ENCODE peak calls at places on chromosome 12, in eight cellular contexts. D is lung; N is K562; X is pancreas; A is CD8-positive, alpha-beta T cell; I is ovary; L is esophagus muscularis mucosa; S is transverse colon. T is an unnamed sample.

GRCh38 chr12:111448831-111449790 is 43.4 kb downstream of the SH2B3 start:
- DNase-seq in X (no peak), L (peak; percentile 66), D (no peak), S (no peak), I (no peak), A (no peak), N (no peak), T (no peak)

GRCh38 chr12:114384746-114385145 is 21.2 kb downstream of the TBX5 start:
- DNase-seq in X (no peak), I (no peak), N (no peak), A (no peak), L (no peak), S (no peak), D (no peak), T (no peak)

GRCh38 chr12:11719678-11720099 is 70.2 kb downstream of the ETV6 start:
- DNase-seq in L (no peak), I (no peak), S (peak; percentile 39), A (no peak), N (no peak), D (peak; percentile 50), X (no peak), T (peak; percentile 71)

GRCh38 chr12:71799105-71799504 is 40.5 kb upstream of the TBC1D15 start:
- DNase-seq in S (no peak), N (no peak), L (no peak), A (no peak), I (no peak), X (no peak), D (no peak), T (no peak)

GRCh38 chr12:59650594-59651229 is 54.9 kb downstream of the SLC16A7 start:
- DNase-seq in I (no peak), A (no peak), D (no peak), X (no peak), L (no peak), S (no peak), N (no peak), T (no peak)

GRCh38 chr12:53287741-53288216 is 7.6 kb upstream of the PFDN5 start:
- DNase-seq in N (peak; percentile 70), L (no peak), A (peak; percentile 75), D (peak; percentile 64), I (peak; percentile 60), X (no peak), S (peak; percentile 79), T (peak; percentile 68)

GRCh38 chr12:45130881-45131281 is 80.0 kb upstream of the DBX2 start:
- DNase-seq in S (peak; percentile 11), L (no peak), N (peak; percentile 45), X (no peak), I (peak; percentile 16), A (no peak), D (no peak), T (peak; percentile 46)

GRCh38 chr12:5665615-5666014 is 233.7 kb downstream of the NTF3 start:
- DNase-seq in X (no peak), D (no peak), S (no peak), A (no peak), N (no peak), L (no peak), I (no peak), T (no peak)

GRCh38 chr12:31238764-31239387 is 87.1 kb downstream of the SINHCAF start:
- DNase-seq in A (no peak), I (peak; percentile 37), X (peak; percentile 47), L (peak; percentile 92), S (peak; percentile 66), N (peak; percentile 59), D (peak; percentile 63), T (peak; percentile 69)

GRCh38 chr12:63292476-63293228 is 141.7 kb upstream of the AVPR1A start:
- DNase-seq in L (no peak), X (no peak), I (no peak), S (no peak), A (no peak), D (no peak), N (no peak), T (no peak)

GRCh38 chr12:75977590-75977951 is 54.0 kb downstream of the PHLDA1 start:
- DNase-seq in N (no peak), I (no peak), L (no peak), S (no peak), X (no peak), A (no peak), D (no peak), T (no peak)

GRCh38 chr12:47087088-47087688 is 7.4 kb upstream of the AMIGO2 start:
- DNase-seq in I (no peak), L (no peak), N (no peak), D (no peak), X (no peak), A (no peak), S (no peak), T (no peak)

GRCh38 chr12:104680070-104680469 is 223.3 kb downstream of the CHST11 start:
- DNase-seq in D (no peak), L (no peak), A (peak; percentile 58), X (no peak), N (no peak), I (no peak), S (no peak), T (no peak)

GRCh38 chr12:114092981-114093380 is 126.9 kb upstream of the RBM19 start:
- DNase-seq in D (no peak), S (no peak), I (no peak), L (no peak), X (no peak), N (no peak), A (no peak), T (no peak)

GRCh38 chr12:25155031-25155576 is 39.9 kb downstream of the DNAI7 start:
- DNase-seq in A (no peak), D (no peak), I (no peak), X (no peak), L (no peak), S (no peak), N (peak; percentile 11), T (no peak)

GRCh38 chr12:81078469-81079196 is 754 bp downstream of the ACSS3 start:
- DNase-seq in I (peak; percentile 56), D (peak; percentile 31), A (no peak), L (no peak), N (no peak), S (no peak), X (no peak), T (no peak)

GRCh38 chr12:19431407-19432308 is 7.6 kb upstream of the AEBP2 start:
- DNase-seq in D (no peak), X (no peak), L (no peak), I (no peak), A (no peak), N (no peak), S (no peak), T (no peak)

GRCh38 chr12:76220980-76221379 is 127.2 kb downstream of the BBS10 start:
- DNase-seq in L (no peak), X (no peak), A (no peak), N (no peak), S (no peak), D (no peak), I (no peak), T (no peak)

GRCh38 chr12:124365726-124366430 is 71.0 kb downstream of the RFLNA start:
- DNase-seq in L (no peak), D (no peak), S (no peak), X (no peak), I (no peak), A (no peak), N (no peak), T (no peak)

GRCh38 chr12:48934312-48934706 is 9.0 kb upstream of the FKBP11 start:
- DNase-seq in S (no peak), A (no peak), D (no peak), N (peak; percentile 34), I (no peak), L (no peak), X (no peak), T (no peak)
- TF ChIP-seq CTCF in S (no peak), A (no peak), D (no peak), N (peak; percentile 49), I (no peak), L (no peak), X (no peak), T (no peak)

DNA sequence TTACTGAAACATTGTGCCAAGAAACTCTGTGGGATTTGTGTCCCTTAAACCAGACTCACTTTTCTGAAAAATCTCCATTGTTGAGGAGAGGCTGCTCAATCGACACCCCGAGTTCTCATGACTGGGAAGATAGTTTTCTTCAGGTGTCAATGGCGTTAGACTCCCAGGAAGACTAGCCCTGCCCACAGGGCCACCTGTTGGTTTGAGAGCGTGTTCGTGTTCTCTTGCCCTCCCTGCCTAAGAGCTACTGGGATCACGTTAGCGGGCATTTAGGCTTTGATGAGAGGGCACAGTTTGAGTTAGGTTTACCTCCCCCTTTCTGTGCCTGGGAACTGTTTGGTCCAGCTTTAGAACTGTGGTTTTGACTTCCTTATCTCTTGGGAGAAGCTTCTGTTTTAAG is 10.7 kb upstream of the UNC119B start:
- DNase-seq in L (no peak), S (no peak), A (no peak), N (no peak), X (no peak), I (no peak), D (no peak), T (no peak)
- H3K27ac ChIP-seq in L (no peak overlapping the region), S (no peak overlapping the region), A (no peak overlapping the region), N (no peak overlapping the region), X (no peak overlapping the region), I (no peak overlapping the region), D (peak overlapping the region; percentile 69), T (no peak overlapping the region)

GRCh38 chr12:96227365-96228106 is 33.4 kb downstream of the ELK3 start:
- DNase-seq in X (no peak), I (no peak), S (no peak), N (no peak), D (no peak), L (no peak), A (no peak), T (no peak)
- H3K4me1 ChIP-seq in X (no peaks in the 10 kb centered on the region), I (peaks cover 5% of the 10 kb centered on the region), S (peaks cover 5% of the 10 kb centered on the region), N (no peaks in the 10 kb centered on the region), D (peaks cover 3% of the 10 kb centered on the region), L (peaks cover 68% of the 10 kb centered on the region), A (no peaks in the 10 kb centered on the region), T (no peaks in the 10 kb centered on the region)

GRCh38 chr12:127595506-127595905 is 671.5 kb upstream of the TMEM132C start:
- DNase-seq in I (no peak), S (no peak), D (no peak), N (no peak), L (no peak), X (no peak), A (no peak), T (no peak)

GRCh38 chr12:127594351-127594970 is 672.5 kb upstream of the TMEM132C start:
- DNase-seq in X (no peak), D (no peak), N (no peak), L (no peak), I (no peak), S (no peak), A (no peak), T (no peak)

GRCh38 chr12:127596881-127597280 is 670.1 kb upstream of the TMEM132C start:
- DNase-seq in I (no peak), S (no peak), N (no peak), D (no peak), L (no peak), A (no peak), X (no peak), T (no peak)

GRCh38 chr12:127599441-127599840 is 667.5 kb upstream of the TMEM132C start:
- DNase-seq in A (no peak), S (no peak), L (no peak), N (no peak), D (no peak), I (no peak), X (no peak), T (no peak)

DNA sequence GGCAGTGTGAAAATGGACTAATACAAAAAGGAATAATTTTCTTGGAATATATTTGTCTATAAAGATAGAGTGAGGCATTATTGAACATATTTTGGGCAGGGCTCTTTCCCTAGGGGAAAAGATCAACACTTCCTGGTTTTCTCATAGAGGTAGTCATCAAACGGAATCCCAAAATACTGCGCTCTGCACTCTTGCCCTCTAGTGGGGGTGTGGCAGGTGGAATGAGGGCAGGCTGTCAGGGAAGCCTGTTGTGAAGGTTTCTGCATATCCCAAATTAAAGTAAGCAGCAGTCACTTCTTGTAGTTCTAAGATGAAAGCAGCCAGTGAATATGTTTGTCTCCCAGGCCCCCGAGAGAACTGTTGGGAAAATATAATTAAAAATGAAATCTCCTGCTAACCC is 666.8 kb upstream of the TMEM132C start:
- DNase-seq in I (no peak), A (no peak), D (no peak), S (no peak), X (no peak), L (no peak), N (no peak), T (no peak)
- TF ChIP-seq CTCF in I (no peak), A (no peak), D (no peak), S (no peak), X (no peak), L (no peak), N (no peak), T (no peak)